ENCODE peak calls at places on chromosomes 13 and 19, in eight cellular contexts. One of them, this sample, is unnamed.

GRCh38 chr13:35722438-35723060 is 246.1 kb upstream of the MAB21L1 start:
- DNase-seq in mammary epithelial cell: no peak
- DNase-seq in prostate gland: no peak
- DNase-seq in substantia nigra: no peak
- DNase-seq in OCI-LY7: no peak
- DNase-seq in adrenal gland: no peak
- DNase-seq in effector memory CD4-positive, alpha-beta T cell: no peak
- DNase-seq in RWPE1: no peak
- DNase-seq in this sample: no peak

GRCh38 chr19:1001538-1002166 is 1.4 kb downstream of the GRIN3B start:
- DNase-seq in substantia nigra: no peak
- DNase-seq in OCI-LY7: peak; percentile 64
- DNase-seq in adrenal gland: no peak
- DNase-seq in mammary epithelial cell: no peak
- DNase-seq in effector memory CD4-positive, alpha-beta T cell: peak; percentile 37
- DNase-seq in prostate gland: no peak
- DNase-seq in RWPE1: peak; percentile 48
- DNase-seq in this sample: no peak

GRCh38 chr13:32001392-32001768 is 30.2 kb upstream of the FRY start:
- DNase-seq in OCI-LY7: peak; percentile 38
- DNase-seq in RWPE1: peak; percentile 55
- DNase-seq in prostate gland: no peak
- DNase-seq in mammary epithelial cell: peak; percentile 44
- DNase-seq in adrenal gland: peak; percentile 17
- DNase-seq in effector memory CD4-positive, alpha-beta T cell: no peak
- DNase-seq in substantia nigra: no peak
- DNase-seq in this sample: no peak

GRCh38 chr13:109862627-109863026 is 76.2 kb upstream of the IRS2 start:
- DNase-seq in OCI-LY7: no peak
- DNase-seq in prostate gland: no peak
- DNase-seq in substantia nigra: no peak
- DNase-seq in adrenal gland: no peak
- DNase-seq in mammary epithelial cell: peak; percentile 80
- DNase-seq in effector memory CD4-positive, alpha-beta T cell: no peak
- DNase-seq in RWPE1: peak; percentile 68
- DNase-seq in this sample: peak; percentile 50

GRCh38 chr19:42683917-42684513 is 56.3 kb downstream of the PSG3 start:
- DNase-seq in OCI-LY7: peak; percentile 33
- DNase-seq in RWPE1: peak; percentile 5
- DNase-seq in effector memory CD4-positive, alpha-beta T cell: no peak
- DNase-seq in prostate gland: no peak
- DNase-seq in mammary epithelial cell: peak; percentile 11
- DNase-seq in substantia nigra: no peak
- DNase-seq in adrenal gland: no peak
- DNase-seq in this sample: no peak

GRCh38 chr13:25352806-25353205 is 19.0 kb upstream of the ATP8A2 start:
- DNase-seq in OCI-LY7: no peak
- DNase-seq in mammary epithelial cell: no peak
- DNase-seq in adrenal gland: no peak
- DNase-seq in prostate gland: no peak
- DNase-seq in RWPE1: no peak
- DNase-seq in effector memory CD4-positive, alpha-beta T cell: no peak
- DNase-seq in substantia nigra: no peak
- DNase-seq in this sample: no peak

GRCh38 chr19:49217382-49217781 is 59.8 kb downstream of the TRPM4 start:
- DNase-seq in effector memory CD4-positive, alpha-beta T cell: no peak
- DNase-seq in RWPE1: no peak
- DNase-seq in OCI-LY7: no peak
- DNase-seq in mammary epithelial cell: no peak
- DNase-seq in substantia nigra: no peak
- DNase-seq in prostate gland: no peak
- DNase-seq in adrenal gland: no peak
- DNase-seq in this sample: no peak

GRCh38 chr13:29954082-29955043 is 103.9 kb upstream of the UBL3 start:
- DNase-seq in adrenal gland: no peak
- DNase-seq in OCI-LY7: no peak
- DNase-seq in prostate gland: no peak
- DNase-seq in effector memory CD4-positive, alpha-beta T cell: peak; percentile 31
- DNase-seq in RWPE1: no peak
- DNase-seq in mammary epithelial cell: no peak
- DNase-seq in substantia nigra: no peak
- DNase-seq in this sample: no peak

GRCh38 chr13:87003265-87003664 is 667.9 kb upstream of the SLITRK5 start:
- DNase-seq in prostate gland: no peak
- DNase-seq in effector memory CD4-positive, alpha-beta T cell: no peak
- DNase-seq in OCI-LY7: no peak
- DNase-seq in substantia nigra: no peak
- DNase-seq in adrenal gland: no peak
- DNase-seq in RWPE1: no peak
- DNase-seq in mammary epithelial cell: no peak
- DNase-seq in this sample: no peak

GRCh38 chr13:79867248-79867647 is 386.3 kb downstream of the NDFIP2 start:
- DNase-seq in RWPE1: no peak
- DNase-seq in mammary epithelial cell: no peak
- DNase-seq in OCI-LY7: no peak
- DNase-seq in effector memory CD4-positive, alpha-beta T cell: no peak
- DNase-seq in prostate gland: no peak
- DNase-seq in substantia nigra: no peak
- DNase-seq in adrenal gland: no peak
- DNase-seq in this sample: no peak

GRCh38 chr19:35476149-35476548 is 14.1 kb downstream of the KRTDAP start:
- DNase-seq in substantia nigra: no peak
- DNase-seq in effector memory CD4-positive, alpha-beta T cell: no peak
- DNase-seq in mammary epithelial cell: peak; percentile 5
- DNase-seq in prostate gland: no peak
- DNase-seq in adrenal gland: no peak
- DNase-seq in RWPE1: no peak
- DNase-seq in OCI-LY7: peak; percentile 30
- DNase-seq in this sample: no peak

GRCh38 chr19:16420781-16421386 is 50.9 kb downstream of the EPS15L1 start:
- DNase-seq in substantia nigra: no peak
- DNase-seq in effector memory CD4-positive, alpha-beta T cell: no peak
- DNase-seq in OCI-LY7: no peak
- DNase-seq in adrenal gland: no peak
- DNase-seq in RWPE1: no peak
- DNase-seq in mammary epithelial cell: no peak
- DNase-seq in prostate gland: no peak
- DNase-seq in this sample: no peak

GRCh38 chr13:102729560-102730275 is 34.9 kb upstream of the METTL21C start:
- DNase-seq in RWPE1: peak; percentile 60
- DNase-seq in substantia nigra: no peak
- DNase-seq in effector memory CD4-positive, alpha-beta T cell: no peak
- DNase-seq in mammary epithelial cell: peak; percentile 85
- DNase-seq in prostate gland: no peak
- DNase-seq in adrenal gland: no peak
- DNase-seq in OCI-LY7: no peak
- DNase-seq in this sample: peak; percentile 55

GRCh38 chr13:91017031-91017668 is 330.3 kb upstream of the MIR17HG start:
- DNase-seq in substantia nigra: peak; percentile 8
- DNase-seq in mammary epithelial cell: peak; percentile 42
- DNase-seq in OCI-LY7: peak; percentile 88
- DNase-seq in effector memory CD4-positive, alpha-beta T cell: no peak
- DNase-seq in prostate gland: no peak
- DNase-seq in adrenal gland: peak; percentile 14
- DNase-seq in RWPE1: peak; percentile 57
- DNase-seq in this sample: no peak

GRCh38 chr19:38900220-38900629 is 456 bp downstream of the NFKBIB start:
- DNase-seq in mammary epithelial cell: no peak
- DNase-seq in RWPE1: peak; percentile 64
- DNase-seq in effector memory CD4-positive, alpha-beta T cell: no peak
- DNase-seq in OCI-LY7: no peak
- DNase-seq in prostate gland: no peak
- DNase-seq in adrenal gland: no peak
- DNase-seq in substantia nigra: no peak
- DNase-seq in this sample: no peak

GRCh38 chr19:42254083-42254849 is 662 bp downstream of the ERF start:
- DNase-seq in RWPE1: peak; percentile 60
- DNase-seq in mammary epithelial cell: peak; percentile 51
- DNase-seq in effector memory CD4-positive, alpha-beta T cell: peak; percentile 68
- DNase-seq in substantia nigra: peak; percentile 76
- DNase-seq in adrenal gland: peak; percentile 73
- DNase-seq in OCI-LY7: peak; percentile 85
- DNase-seq in prostate gland: peak; percentile 75
- DNase-seq in this sample: no peak

GRCh38 chr13:109785892-109786450 is 412 bp downstream of the IRS2 start:
- DNase-seq in effector memory CD4-positive, alpha-beta T cell: peak; percentile 44
- DNase-seq in OCI-LY7: no peak
- DNase-seq in prostate gland: no peak
- DNase-seq in adrenal gland: peak; percentile 34
- DNase-seq in substantia nigra: no peak
- DNase-seq in mammary epithelial cell: no peak
- DNase-seq in RWPE1: no peak
- DNase-seq in this sample: no peak

GRCh38 chr19:31436121-31436776 is 87.0 kb upstream of the TSHZ3 start:
- DNase-seq in effector memory CD4-positive, alpha-beta T cell: no peak
- DNase-seq in prostate gland: no peak
- DNase-seq in RWPE1: no peak
- DNase-seq in substantia nigra: no peak
- DNase-seq in OCI-LY7: no peak
- DNase-seq in mammary epithelial cell: peak; percentile 60
- DNase-seq in adrenal gland: no peak
- DNase-seq in this sample: no peak

GRCh38 chr13:80168089-80168850 is 172.7 kb downstream of the SPRY2 start:
- DNase-seq in adrenal gland: no peak
- DNase-seq in mammary epithelial cell: peak; percentile 14
- DNase-seq in effector memory CD4-positive, alpha-beta T cell: no peak
- DNase-seq in OCI-LY7: no peak
- DNase-seq in RWPE1: no peak
- DNase-seq in prostate gland: no peak
- DNase-seq in substantia nigra: no peak
- DNase-seq in this sample: no peak

DNA sequence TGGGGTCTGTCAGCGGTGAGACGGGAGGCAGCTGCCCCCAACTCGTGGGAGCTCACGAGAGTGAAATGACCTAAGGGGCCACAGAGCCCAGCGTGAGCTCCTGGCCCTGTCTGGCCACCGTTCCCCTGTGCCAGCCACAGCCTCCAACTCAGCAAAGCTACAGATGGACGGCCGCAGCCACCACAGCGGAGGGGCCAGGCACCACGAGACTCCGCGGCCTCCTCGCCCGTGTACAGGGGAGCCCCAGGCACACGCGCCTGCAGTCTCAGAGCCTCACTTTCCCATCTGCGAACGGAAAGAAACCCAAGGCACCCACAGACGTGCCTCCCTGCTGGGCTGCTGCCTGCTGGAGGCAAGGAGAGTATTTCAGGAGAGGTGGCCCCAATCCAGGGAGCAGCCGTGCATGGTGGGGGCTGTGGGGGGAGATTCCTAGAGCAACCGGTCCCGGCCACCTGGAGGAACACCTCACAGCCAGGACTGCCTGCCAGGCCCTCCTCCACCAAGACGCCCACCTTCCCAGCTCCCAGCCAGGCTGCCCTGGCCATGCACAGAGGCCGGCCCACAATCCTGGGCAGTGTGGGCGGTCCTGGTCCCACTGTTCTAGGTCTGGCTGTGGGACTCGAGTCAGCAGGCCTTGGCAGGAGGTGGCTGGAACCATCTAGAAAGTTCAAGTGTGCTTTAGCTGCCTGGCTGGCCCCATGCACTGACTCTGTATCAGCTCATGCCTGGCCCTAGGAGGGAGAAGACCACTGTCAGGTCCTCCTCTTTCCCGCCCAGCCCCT is 1.9 kb downstream of the MKNK2 start:
- DNase-seq in OCI-LY7: peak; percentile 32
- DNase-seq in substantia nigra: peak; percentile 83
- DNase-seq in adrenal gland: no peak
- DNase-seq in prostate gland: no peak
- DNase-seq in effector memory CD4-positive, alpha-beta T cell: no peak
- DNase-seq in RWPE1: no peak
- DNase-seq in mammary epithelial cell: no peak
- DNase-seq in this sample: no peak
- H3K27ac ChIP-seq in OCI-LY7: peak overlapping the region; percentile 68
- H3K27ac ChIP-seq in substantia nigra: peak overlapping the region; percentile 96
- H3K27ac ChIP-seq in adrenal gland: peak overlapping the region; percentile 91
- H3K27ac ChIP-seq in prostate gland: peak overlapping the region; percentile 99
- H3K27ac ChIP-seq in effector memory CD4-positive, alpha-beta T cell: peak overlapping the region; percentile 87
- H3K27ac ChIP-seq in RWPE1: peak overlapping the region; percentile 100
- H3K27ac ChIP-seq in mammary epithelial cell: peak overlapping the region; percentile 48
- H3K27ac ChIP-seq in this sample: peak overlapping the region; percentile 76

GRCh38 chr19:50313812-50314536 is 15.2 kb downstream of the KCNC3 start:
- DNase-seq in effector memory CD4-positive, alpha-beta T cell: no peak
- DNase-seq in adrenal gland: no peak
- DNase-seq in prostate gland: no peak
- DNase-seq in RWPE1: no peak
- DNase-seq in OCI-LY7: no peak
- DNase-seq in substantia nigra: no peak
- DNase-seq in mammary epithelial cell: no peak
- DNase-seq in this sample: no peak
- H3K27ac ChIP-seq in effector memory CD4-positive, alpha-beta T cell: no peak overlapping the region
- H3K27ac ChIP-seq in adrenal gland: no peak overlapping the region
- H3K27ac ChIP-seq in prostate gland: no peak overlapping the region
- H3K27ac ChIP-seq in RWPE1: no peak overlapping the region
- H3K27ac ChIP-seq in OCI-LY7: no peak overlapping the region
- H3K27ac ChIP-seq in substantia nigra: no peak overlapping the region
- H3K27ac ChIP-seq in mammary epithelial cell: no peak overlapping the region
- H3K27ac ChIP-seq in this sample: no peak overlapping the region

GRCh38 chr13:28137556-28137955 is 789 bp upstream of the PAN3 start:
- DNase-seq in OCI-LY7: no peak
- DNase-seq in substantia nigra: no peak
- DNase-seq in RWPE1: no peak
- DNase-seq in adrenal gland: no peak
- DNase-seq in mammary epithelial cell: no peak
- DNase-seq in prostate gland: peak; percentile 5
- DNase-seq in effector memory CD4-positive, alpha-beta T cell: no peak
- DNase-seq in this sample: no peak

GRCh38 chr13:28138012-28138755 is at the start of gene PAN3:
- DNase-seq in effector memory CD4-positive, alpha-beta T cell: peak; percentile 88
- DNase-seq in OCI-LY7: peak; percentile 95
- DNase-seq in adrenal gland: peak; percentile 90
- DNase-seq in substantia nigra: peak; percentile 89
- DNase-seq in mammary epithelial cell: peak; percentile 88
- DNase-seq in RWPE1: peak; percentile 81
- DNase-seq in prostate gland: peak; percentile 86
- DNase-seq in this sample: peak; percentile 40

GRCh38 chr13:28138756-28139470 is 568 bp downstream of the PAN3 start:
- DNase-seq in effector memory CD4-positive, alpha-beta T cell: peak; percentile 78
- DNase-seq in RWPE1: peak; percentile 72
- DNase-seq in adrenal gland: peak; percentile 85
- DNase-seq in substantia nigra: peak; percentile 79
- DNase-seq in prostate gland: peak; percentile 70
- DNase-seq in mammary epithelial cell: peak; percentile 84
- DNase-seq in OCI-LY7: peak; percentile 84
- DNase-seq in this sample: peak; percentile 63

GRCh38 chr13:28140433-28141125 is 2.2 kb downstream of the PAN3 start:
- DNase-seq in effector memory CD4-positive, alpha-beta T cell: no peak
- DNase-seq in RWPE1: no peak
- DNase-seq in substantia nigra: no peak
- DNase-seq in OCI-LY7: no peak
- DNase-seq in adrenal gland: no peak
- DNase-seq in mammary epithelial cell: no peak
- DNase-seq in prostate gland: no peak
- DNase-seq in this sample: no peak

GRCh38 chr13:28136916-28137315 is 1.4 kb upstream of the PAN3 start:
- DNase-seq in substantia nigra: no peak
- DNase-seq in mammary epithelial cell: no peak
- DNase-seq in OCI-LY7: peak; percentile 10
- DNase-seq in RWPE1: no peak
- DNase-seq in adrenal gland: no peak
- DNase-seq in effector memory CD4-positive, alpha-beta T cell: no peak
- DNase-seq in prostate gland: no peak
- DNase-seq in this sample: no peak
- H3K27ac ChIP-seq in substantia nigra: no peak overlapping the region
- H3K27ac ChIP-seq in mammary epithelial cell: peak overlapping the region; percentile 86
- H3K27ac ChIP-seq in OCI-LY7: peak overlapping the region; percentile 95
- H3K27ac ChIP-seq in RWPE1: no peak overlapping the region
- H3K27ac ChIP-seq in adrenal gland: no peak overlapping the region
- H3K27ac ChIP-seq in effector memory CD4-positive, alpha-beta T cell: no peak overlapping the region
- H3K27ac ChIP-seq in prostate gland: no peak overlapping the region
- H3K27ac ChIP-seq in this sample: no peak overlapping the region

GRCh38 chr19:18742324-18742723 is 48.8 kb downstream of the COMP start:
- DNase-seq in mammary epithelial cell: no peak
- DNase-seq in effector memory CD4-positive, alpha-beta T cell: no peak
- DNase-seq in substantia nigra: no peak
- DNase-seq in prostate gland: no peak
- DNase-seq in OCI-LY7: no peak
- DNase-seq in RWPE1: no peak
- DNase-seq in adrenal gland: no peak
- DNase-seq in this sample: no peak
- H3K27ac ChIP-seq in mammary epithelial cell: no peak overlapping the region
- H3K27ac ChIP-seq in effector memory CD4-positive, alpha-beta T cell: no peak overlapping the region
- H3K27ac ChIP-seq in substantia nigra: no peak overlapping the region
- H3K27ac ChIP-seq in prostate gland: no peak overlapping the region
- H3K27ac ChIP-seq in OCI-LY7: no peak overlapping the region
- H3K27ac ChIP-seq in RWPE1: peak overlapping the region; percentile 28
- H3K27ac ChIP-seq in adrenal gland: no peak overlapping the region
- H3K27ac ChIP-seq in this sample: no peak overlapping the region